ENCODE peak calls at places on chromosomes 4 and X, in eight cellular contexts. Z, J, W, U, X, L, P and N are unnamed samples.

GRCh38 chr4:139017861-139018260 is 2.3 kb downstream of the NOCT start:
- DNase-seq in W (no peak), X (no peak), Z (no peak), U (peak), L (no peak), P (no peak), J (no peak), N (no peak)

GRCh38 chr4:1451752-1452122 is 45.5 kb upstream of the NKX1-1 start:
- DNase-seq in J (no peak), Z (no peak), U (no peak), P (no peak), X (no peak), L (no peak), W (no peak), N (no peak)

GRCh38 chrX:10847333-10847732 is 226.9 kb upstream of the MID1 start:
- DNase-seq in Z (no peak), W (no peak), L (no peak), J (no peak), P (no peak), X (no peak), U (peak), N (no peak)

GRCh38 chrX:46788902-46789301 is 30.0 kb upstream of the SLC9A7 start:
- DNase-seq in W (no peak), U (no peak), Z (no peak), L (peak), X (no peak), J (peak), P (no peak), N (no peak)

GRCh38 chr4:67049446-67049845 is 495.9 kb downstream of the CENPC start:
- DNase-seq in U (no peak), Z (no peak), L (no peak), P (no peak), J (no peak), X (no peak), W (no peak), N (no peak)

GRCh38 chr4:113435893-113436292 is 325.6 kb downstream of the CAMK2D start:
- DNase-seq in Z (no peak), P (peak), J (no peak), X (peak), W (no peak), U (peak), L (peak), N (peak)

GRCh38 chrX:10090319-10090718 is 66.5 kb upstream of the CLCN4 start:
- DNase-seq in J (no peak), X (no peak), W (no peak), L (no peak), U (no peak), Z (no peak), P (no peak), N (no peak)

GRCh38 chr4:28879178-28879577 is 1841.0 kb upstream of the PCDH7 start:
- DNase-seq in W (no peak), U (no peak), Z (no peak), X (no peak), L (no peak), P (no peak), J (no peak), N (no peak)

GRCh38 chr4:150342945-150343344 is 239.0 kb upstream of the MAB21L2 start:
- DNase-seq in X (no peak), W (no peak), Z (peak), P (peak), J (no peak), U (no peak), L (no peak), N (no peak)

GRCh38 chrX:69161786-69162349 is 3.4 kb downstream of the PJA1 start:
- DNase-seq in W (no peak), X (no peak), J (no peak), L (no peak), Z (no peak), P (no peak), U (no peak), N (no peak)

GRCh38 chrX:38109042-38109904 is 102.9 kb downstream of the SYTL5 start:
- DNase-seq in U (no peak), Z (no peak), P (no peak), X (no peak), J (no peak), W (no peak), L (no peak), N (no peak)

GRCh38 chr4:94548571-94548970 is 96.8 kb downstream of the PDLIM5 start:
- DNase-seq in J (no peak), W (no peak), X (peak), Z (no peak), P (no peak), U (peak), L (no peak), N (no peak)

GRCh38 chr4:162503868-162504267 is 340.1 kb upstream of the FSTL5 start:
- DNase-seq in P (no peak), L (no peak), U (no peak), Z (no peak), X (no peak), J (no peak), W (no peak), N (no peak)

GRCh38 chrX:104482757-104483156 is 83.2 kb upstream of the IL1RAPL2 start:
- DNase-seq in Z (no peak), W (no peak), P (no peak), U (no peak), J (no peak), L (no peak), X (no peak), N (no peak)

GRCh38 chr4:149166886-149167285 is 648.8 kb downstream of the IQCM start:
- DNase-seq in L (no peak), X (no peak), P (no peak), J (no peak), U (no peak), W (no peak), Z (no peak), N (no peak)

GRCh38 chr4:128660361-128660964 is 149.0 kb upstream of the JADE1 start:
- DNase-seq in L (peak), Z (no peak), X (peak), J (no peak), U (peak), P (no peak), W (no peak), N (no peak)

GRCh38 chrX:1389181-1389992 is 2.5 kb downstream of the SLC25A6 start:
- DNase-seq in J (no peak), X (no peak), U (no peak), W (peak), Z (peak), L (no peak), P (no peak), N (no peak)

GRCh38 chr4:61162116-61162515 is 38.0 kb upstream of the ADGRL3 start:
- DNase-seq in U (peak), P (no peak), Z (no peak), W (no peak), J (no peak), X (no peak), L (no peak), N (no peak)

GRCh38 chr4:82773049-82773448 is 25.5 kb downstream of the SCD5 start:
- DNase-seq in X (no peak), U (no peak), Z (no peak), W (no peak), L (no peak), P (no peak), J (no peak), N (no peak)

GRCh38 chrX:144566592-144566991 is 680.7 kb upstream of the SPANXN1 start:
- DNase-seq in P (no peak), U (no peak), J (no peak), X (no peak), W (no peak), Z (no peak), L (no peak), N (no peak)

GRCh38 chr4:41477200-41477910 is 60.6 kb upstream of the LIMCH1 start:
- DNase-seq in U (no peak), W (no peak), P (no peak), Z (no peak), J (no peak), X (no peak), L (no peak), N (no peak)

GRCh38 chr4:11720292-11720691 is 291.6 kb upstream of the HS3ST1 start:
- DNase-seq in Z (no peak), U (peak), X (no peak), W (no peak), J (no peak), L (no peak), P (no peak), N (no peak)

GRCh38 chrX:100410083-100410590 is at the start of gene PCDH19:
- DNase-seq in U (peak), Z (peak), L (no peak), X (no peak), P (peak), J (no peak), W (peak), N (no peak)

GRCh38 chrX:44675364-44676024 is 132.8 kb upstream of the FUNDC1 start:
- DNase-seq in U (peak), X (no peak), P (peak), Z (no peak), L (peak), J (peak), W (no peak), N (peak)

GRCh38 chr4:138646383-138646782 is 369.2 kb upstream of the NOCT start:
- DNase-seq in Z (no peak), P (no peak), W (no peak), X (no peak), J (no peak), U (no peak), L (no peak), N (no peak)

GRCh38 chrX:49041683-49042529 is 1.3 kb downstream of the TFE3 start:
- DNase-seq in L (no peak), P (peak), U (peak), W (no peak), J (no peak), X (peak), Z (no peak), N (no peak)

GRCh38 chr4:168019019-168019651 is 73.2 kb upstream of the ANXA10 start:
- DNase-seq in U (no peak), L (no peak), J (peak), Z (no peak), W (no peak), P (no peak), X (no peak), N (no peak)

GRCh38 chrX:140860718-140861117 is 141.7 kb upstream of the SPANXB1 start:
- DNase-seq in P (no peak), U (no peak), Z (no peak), J (no peak), W (no peak), L (no peak), X (no peak), N (no peak)

GRCh38 chr4:148397006-148397673 is 45.1 kb downstream of the NR3C2 start:
- DNase-seq in Z (no peak), W (no peak), J (no peak), L (no peak), P (no peak), X (no peak), U (no peak), N (no peak)

GRCh38 chr4:110467400-110467799 is 8.6 kb upstream of the ENPEP start:
- DNase-seq in L (no peak), U (no peak), P (no peak), X (no peak), J (no peak), Z (no peak), W (no peak), N (no peak)

GRCh38 chr4:23373269-23373668 is 516.6 kb downstream of the PPARGC1A start:
- DNase-seq in P (peak), Z (no peak), L (no peak), X (no peak), U (no peak), W (peak), J (no peak), N (no peak)

GRCh38 chr4:6568689-6569332 is 6.2 kb upstream of the MAN2B2 start:
- DNase-seq in J (peak), U (peak), L (no peak), X (no peak), P (no peak), W (no peak), Z (no peak), N (no peak)

GRCh38 chr4:1374706-1375045 is 27.7 kb downstream of the UVSSA start:
- DNase-seq in W (peak), U (no peak), L (no peak), J (no peak), Z (no peak), P (no peak), X (peak), N (no peak)

GRCh38 chr4:127781303-127782024 is 658 bp upstream of the HSPA4L start:
- DNase-seq in Z (peak), J (no peak), U (peak), P (peak), L (no peak), W (peak), X (peak), N (no peak)

GRCh38 chr4:124019749-124020549 is 623.4 kb downstream of the SPRY1 start:
- DNase-seq in J (no peak), L (no peak), U (peak), P (no peak), Z (no peak), X (peak), W (no peak), N (no peak)

GRCh38 chr4:85406185-85406584 is 68.8 kb upstream of the ARHGAP24 start:
- DNase-seq in J (no peak), W (no peak), Z (no peak), P (no peak), L (no peak), X (no peak), U (no peak), N (no peak)

GRCh38 chr4:48930654-48931053 is 24.1 kb upstream of the OCIAD2 start:
- DNase-seq in Z (no peak), U (no peak), J (no peak), X (no peak), P (no peak), L (no peak), W (no peak), N (no peak)

DNA sequence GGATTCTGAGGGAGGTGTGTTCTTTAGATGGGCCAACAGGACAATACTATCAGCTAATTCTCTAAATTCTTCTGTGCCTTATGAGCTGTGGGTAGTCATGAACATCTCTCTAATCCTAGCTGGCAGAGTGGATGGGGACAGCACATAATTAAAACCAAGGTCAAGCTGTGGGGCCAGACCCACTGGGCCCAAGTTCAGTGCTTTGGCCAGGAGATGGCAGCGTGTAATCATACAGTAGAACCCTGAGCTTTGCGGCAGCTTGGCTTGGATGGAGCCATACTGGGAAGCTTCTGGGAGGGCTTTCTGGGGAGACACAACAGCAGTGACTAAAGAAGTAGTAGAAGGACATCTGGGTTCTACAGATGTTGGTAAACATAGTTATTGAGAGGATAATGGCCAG is 140.3 kb upstream of the CXCL13 start:
- DNase-seq in Z (no peak), L (no peak), W (no peak), U (peak), J (no peak), X (no peak), P (no peak), N (no peak)
- TF ChIP-seq CTCF in Z (peak), L (peak), W (peak), U (peak), J (peak), X (no peak), P (peak), N (peak)

GRCh38 chr4:173397604-173398003 is 1.3 kb downstream of the SCRG1 start:
- DNase-seq in W (no peak), X (no peak), P (no peak), J (no peak), L (no peak), Z (no peak), U (no peak), N (no peak)

GRCh38 chr4:173403051-173403450 is 4.1 kb upstream of the SCRG1 start:
- DNase-seq in L (no peak), J (no peak), P (no peak), U (no peak), Z (no peak), W (no peak), X (no peak), N (no peak)

GRCh38 chr4:173399016-173399415 is at the start of gene SCRG1:
- DNase-seq in X (no peak), J (no peak), P (peak), Z (no peak), U (peak), W (no peak), L (no peak), N (no peak)

GRCh38 chr4:173398251-173398650 is 665 bp downstream of the SCRG1 start:
- DNase-seq in X (no peak), J (no peak), W (no peak), U (peak), L (no peak), P (no peak), Z (no peak), N (no peak)
- H3K4me3 ChIP-seq in X (peak), J (peak), W (no peak), U (no peak), L (no peak), P (no peak), Z (no peak), N (no peak)

DNA sequence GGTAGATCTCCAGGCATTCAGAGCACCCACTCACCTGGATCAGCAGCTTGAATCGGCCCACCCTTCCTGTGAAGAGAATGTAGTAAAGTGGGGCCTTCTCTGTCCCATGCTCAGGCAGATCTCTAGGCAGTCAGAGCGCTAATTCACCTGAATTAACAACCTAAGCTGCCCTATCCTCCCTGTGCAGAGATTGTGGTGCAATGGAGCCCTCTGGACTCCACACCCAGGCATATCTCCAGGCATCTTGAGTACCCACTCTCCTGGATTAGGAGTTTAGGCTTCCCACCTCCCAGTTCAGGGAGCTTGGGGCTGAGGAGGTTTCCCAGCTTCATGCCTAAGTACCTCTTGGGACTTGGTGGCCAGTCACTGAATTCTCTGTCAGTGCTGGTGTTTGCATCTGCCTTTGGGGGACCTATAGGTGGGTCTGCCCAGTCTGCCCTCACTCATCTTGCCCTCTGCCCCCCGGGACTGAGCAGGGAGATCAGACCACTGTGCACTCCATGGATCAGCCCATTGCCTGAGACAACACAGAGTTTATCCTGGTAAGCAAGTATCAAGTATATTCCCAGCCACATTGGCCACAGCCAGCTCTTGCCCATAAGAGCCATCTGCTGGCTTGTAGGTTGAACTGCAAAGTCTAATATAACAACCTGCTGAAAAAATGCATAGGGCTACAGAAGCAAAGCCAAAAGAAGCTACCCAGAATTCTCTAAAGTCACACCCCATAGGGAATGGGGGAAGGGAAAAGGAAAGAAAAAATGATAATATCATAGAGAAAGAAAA is 372.9 kb downstream of the KLHL13 start:
- DNase-seq in L (no peak), Z (no peak), P (no peak), W (no peak), J (no peak), U (no peak), X (no peak), N (no peak)
- TF ChIP-seq CTCF in L (no peak), Z (peak), P (peak), W (no peak), J (no peak), U (no peak), X (no peak), N (no peak)

GRCh38 chrX:42129022-42129421 is 205.7 kb upstream of the CASK start:
- DNase-seq in Z (no peak), P (no peak), U (no peak), J (no peak), X (no peak), W (no peak), L (no peak), N (no peak)
- H3K4me3 ChIP-seq in Z (no peak), P (no peak), U (no peak), J (no peak), X (no peak), W (no peak), L (no peak), N (no peak)

GRCh38 chr4:78669453-78669852 is 106.7 kb upstream of the BMP2K start:
- DNase-seq in P (no peak), J (no peak), L (no peak), Z (no peak), U (no peak), X (no peak), W (no peak), N (no peak)
- TF ChIP-seq CTCF in P (peak), J (no peak), L (peak), Z (peak), U (peak), X (no peak), W (peak), N (no peak)

GRCh38 chrX:110987292-110987691 is 108.7 kb upstream of the PAK3 start:
- DNase-seq in J (no peak), P (no peak), W (no peak), X (no peak), L (no peak), U (no peak), Z (no peak), N (no peak)
- H3K4me3 ChIP-seq in J (no peak), P (no peak), W (no peak), X (no peak), L (no peak), U (no peak), Z (no peak), N (no peak)

GRCh38 chrX:153549231-153549630 is 31.8 kb downstream of the ATP2B3 start:
- DNase-seq in W (no peak), L (no peak), P (no peak), U (no peak), Z (no peak), X (no peak), J (no peak), N (no peak)

GRCh38 chrX:153554519-153555167 is 37.2 kb downstream of the ATP2B3 start:
- DNase-seq in Z (peak), X (peak), L (no peak), W (peak), J (no peak), P (peak), U (peak), N (no peak)

GRCh38 chrX:153551135-153551534 is 33.7 kb downstream of the ATP2B3 start:
- DNase-seq in P (no peak), X (no peak), U (no peak), W (no peak), L (peak), J (no peak), Z (no peak), N (no peak)

GRCh38 chrX:153546386-153546785 is 28.9 kb downstream of the ATP2B3 start:
- DNase-seq in W (no peak), X (no peak), Z (no peak), J (no peak), P (no peak), L (no peak), U (no peak), N (no peak)

GRCh38 chrX:153549807-153550206 is 32.4 kb downstream of the ATP2B3 start:
- DNase-seq in Z (no peak), X (no peak), U (no peak), J (no peak), P (no peak), W (no peak), L (no peak), N (no peak)
- TF ChIP-seq CTCF in Z (no peak), X (no peak), U (no peak), J (no peak), P (no peak), W (no peak), L (no peak), N (no peak)

GRCh38 chr4:56469489-56470210 is 2.2 kb downstream of the SRP72 start:
- DNase-seq in P (no peak), J (no peak), Z (no peak), X (no peak), W (no peak), L (no peak), U (no peak), N (no peak)
- H3K4me3 ChIP-seq in P (no peak), J (no peak), Z (no peak), X (no peak), W (no peak), L (no peak), U (no peak), N (peak)

DNA sequence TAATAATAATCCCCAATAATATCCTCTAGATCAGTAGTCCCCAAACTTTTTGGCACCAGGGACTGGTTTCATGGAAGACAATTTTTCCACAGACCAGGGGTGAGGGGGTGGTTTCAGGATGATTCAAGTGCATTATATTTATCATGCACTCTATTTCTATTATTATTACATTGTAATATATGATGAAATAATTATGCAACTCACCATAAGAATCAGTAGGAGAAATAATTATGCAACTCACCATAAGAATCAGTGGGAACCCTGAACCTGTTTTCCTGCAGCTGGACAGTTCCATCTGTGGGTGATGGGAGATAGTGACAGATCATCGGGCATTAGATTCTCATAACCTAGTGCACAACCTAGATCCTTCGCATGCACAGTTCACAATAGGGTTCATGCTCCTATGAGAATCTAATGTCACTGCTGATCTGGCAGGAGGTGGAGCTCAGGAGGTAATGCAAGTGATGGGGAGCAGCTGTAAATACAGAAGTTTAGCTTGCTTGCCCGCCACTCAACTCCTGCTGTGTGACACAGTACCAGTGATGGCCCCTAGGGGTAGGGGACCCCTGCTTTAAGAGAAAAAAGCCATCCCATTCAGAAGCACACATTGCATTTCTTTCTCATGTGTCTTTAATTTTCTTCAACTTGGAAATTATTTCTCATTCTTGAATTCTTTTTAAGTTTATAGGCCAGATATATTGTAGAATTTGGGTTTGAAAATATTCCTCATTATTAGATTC is 16.0 kb upstream of the SH3RF1 start:
- DNase-seq in J (no peak), P (no peak), L (no peak), W (no peak), U (peak), X (no peak), Z (no peak), N (no peak)
- TF ChIP-seq CTCF in J (no peak), P (peak), L (no peak), W (peak), U (peak), X (no peak), Z (no peak), N (peak)